ENCODE peak calls at places on chromosome 19, in nine cellular contexts. One of them, this sample, is unnamed.

GRCh38 chr19:17539288-17540117 is 15.9 kb upstream of the COLGALT1 start:
- DNase-seq in SJCRH30: peak; percentile 100
- DNase-seq in foreskin fibroblast: peak; percentile 90
- DNase-seq in Peyer's patch: peak; percentile 99
- DNase-seq in stomach: peak; percentile 90
- DNase-seq in neuronal stem cell: peak; percentile 95
- DNase-seq in epithelial cell of esophagus: peak; percentile 93
- DNase-seq in ovary: peak; percentile 100
- DNase-seq in BJ: peak; percentile 69
- DNase-seq in this sample: peak; percentile 97

GRCh38 chr19:53792721-53793433 is 31.2 kb downstream of the NLRP12 start:
- DNase-seq in stomach: peak; percentile 88
- DNase-seq in foreskin fibroblast: peak; percentile 73
- DNase-seq in Peyer's patch: peak; percentile 48
- DNase-seq in epithelial cell of esophagus: peak; percentile 79
- DNase-seq in neuronal stem cell: peak; percentile 88
- DNase-seq in SJCRH30: peak; percentile 77
- DNase-seq in BJ: peak; percentile 27
- DNase-seq in ovary: peak; percentile 53
- DNase-seq in this sample: peak; percentile 61

GRCh38 chr19:5219551-5220304 is 120.9 kb downstream of the PTPRS start:
- DNase-seq in neuronal stem cell: no peak
- DNase-seq in epithelial cell of esophagus: no peak
- DNase-seq in ovary: no peak
- DNase-seq in stomach: no peak
- DNase-seq in BJ: no peak
- DNase-seq in Peyer's patch: no peak
- DNase-seq in SJCRH30: no peak
- DNase-seq in foreskin fibroblast: no peak
- DNase-seq in this sample: no peak

GRCh38 chr19:3404324-3405260 is 38.2 kb downstream of the NFIC start:
- DNase-seq in SJCRH30: no peak
- DNase-seq in stomach: peak; percentile 88
- DNase-seq in foreskin fibroblast: peak; percentile 92
- DNase-seq in neuronal stem cell: no peak
- DNase-seq in Peyer's patch: no peak
- DNase-seq in epithelial cell of esophagus: peak; percentile 69
- DNase-seq in BJ: peak; percentile 42
- DNase-seq in ovary: peak; percentile 90
- DNase-seq in this sample: peak; percentile 93

GRCh38 chr19:1921825-1922224 is 16.6 kb downstream of the ADAT3 start:
- DNase-seq in ovary: no peak
- DNase-seq in Peyer's patch: no peak
- DNase-seq in SJCRH30: no peak
- DNase-seq in neuronal stem cell: no peak
- DNase-seq in BJ: no peak
- DNase-seq in stomach: no peak
- DNase-seq in foreskin fibroblast: no peak
- DNase-seq in epithelial cell of esophagus: no peak
- DNase-seq in this sample: no peak

GRCh38 chr19:6971366-6971765 is 49.9 kb downstream of the MBD3L2B start:
- DNase-seq in Peyer's patch: no peak
- DNase-seq in foreskin fibroblast: no peak
- DNase-seq in SJCRH30: no peak
- DNase-seq in ovary: no peak
- DNase-seq in neuronal stem cell: no peak
- DNase-seq in BJ: no peak
- DNase-seq in stomach: no peak
- DNase-seq in epithelial cell of esophagus: no peak
- DNase-seq in this sample: no peak

GRCh38 chr19:13841339-13842293 is 35.3 kb upstream of the NANOS3 start:
- DNase-seq in BJ: no peak
- DNase-seq in neuronal stem cell: no peak
- DNase-seq in stomach: peak; percentile 78
- DNase-seq in epithelial cell of esophagus: peak; percentile 52
- DNase-seq in Peyer's patch: no peak
- DNase-seq in foreskin fibroblast: no peak
- DNase-seq in SJCRH30: no peak
- DNase-seq in ovary: no peak
- DNase-seq in this sample: peak; percentile 65

GRCh38 chr19:39413903-39414608 is 1.6 kb downstream of the PLEKHG2 start:
- DNase-seq in BJ: no peak
- DNase-seq in neuronal stem cell: no peak
- DNase-seq in stomach: no peak
- DNase-seq in foreskin fibroblast: no peak
- DNase-seq in Peyer's patch: no peak
- DNase-seq in epithelial cell of esophagus: no peak
- DNase-seq in SJCRH30: peak; percentile 58
- DNase-seq in ovary: peak; percentile 36
- DNase-seq in this sample: peak; percentile 47

DNA sequence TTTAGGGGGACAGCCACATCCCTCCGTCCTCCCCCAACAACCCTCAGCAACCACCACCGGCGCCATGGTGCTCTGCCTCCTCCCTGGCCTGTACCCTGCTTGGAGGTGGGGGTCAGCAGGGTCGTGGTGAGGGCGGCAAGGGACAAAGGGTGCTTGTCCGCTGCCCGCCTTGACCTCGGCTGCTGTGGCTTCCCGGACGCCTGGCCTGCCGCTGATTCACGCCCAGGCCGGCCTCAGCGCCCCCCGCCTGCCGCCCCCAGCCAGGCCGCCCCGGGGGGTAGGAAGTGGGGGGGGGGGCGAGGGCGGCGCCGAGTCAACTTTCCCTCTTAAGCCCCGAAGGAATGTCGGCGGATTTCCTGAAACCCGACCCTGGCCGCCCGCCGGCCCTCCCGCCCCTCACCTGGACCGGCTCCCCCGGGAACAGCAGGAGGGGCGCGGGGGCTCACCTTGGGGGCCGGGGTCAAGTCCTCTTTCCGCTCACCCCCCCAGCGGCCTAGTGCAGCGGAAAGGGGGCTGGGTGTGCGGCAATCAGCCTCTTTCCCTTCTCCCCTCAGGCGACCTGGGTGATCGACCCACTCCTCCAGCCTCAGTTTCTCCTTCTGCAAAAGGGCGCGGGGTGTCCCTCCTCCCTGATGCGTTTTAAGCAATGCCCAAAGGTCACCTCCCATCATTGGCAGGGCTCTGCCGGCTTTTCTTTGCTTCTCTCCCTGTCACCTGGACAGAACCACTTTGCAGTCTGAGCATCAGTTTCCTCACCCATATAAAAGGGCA is 1.9 kb upstream of the TMEM59L start:
- DNase-seq in Peyer's patch: no peak
- DNase-seq in SJCRH30: no peak
- DNase-seq in foreskin fibroblast: no peak
- DNase-seq in neuronal stem cell: no peak
- DNase-seq in epithelial cell of esophagus: no peak
- DNase-seq in stomach: no peak
- DNase-seq in BJ: no peak
- DNase-seq in ovary: no peak
- DNase-seq in this sample: no peak
- H3K4me3 ChIP-seq in Peyer's patch: no peak overlapping the region
- H3K4me3 ChIP-seq in SJCRH30: no peak overlapping the region
- H3K4me3 ChIP-seq in foreskin fibroblast: no peak overlapping the region
- H3K4me3 ChIP-seq in neuronal stem cell: no peak overlapping the region
- H3K4me3 ChIP-seq in epithelial cell of esophagus: no peak overlapping the region
- H3K4me3 ChIP-seq in stomach: no peak overlapping the region
- H3K4me3 ChIP-seq in BJ: no peak overlapping the region
- H3K4me3 ChIP-seq in ovary: no peak overlapping the region
- H3K4me3 ChIP-seq in this sample: no peak overlapping the region

GRCh38 chr19:50555033-50555432 is 13.2 kb downstream of the LRRC4B start:
- DNase-seq in BJ: no peak
- DNase-seq in foreskin fibroblast: no peak
- DNase-seq in ovary: no peak
- DNase-seq in neuronal stem cell: no peak
- DNase-seq in epithelial cell of esophagus: no peak
- DNase-seq in Peyer's patch: no peak
- DNase-seq in stomach: no peak
- DNase-seq in SJCRH30: no peak
- DNase-seq in this sample: no peak

GRCh38 chr19:50556236-50557008 is 11.8 kb downstream of the LRRC4B start:
- DNase-seq in ovary: peak; percentile 35
- DNase-seq in epithelial cell of esophagus: peak; percentile 14
- DNase-seq in BJ: peak; percentile 4
- DNase-seq in SJCRH30: peak; percentile 88
- DNase-seq in neuronal stem cell: peak; percentile 92
- DNase-seq in Peyer's patch: peak; percentile 56
- DNase-seq in stomach: peak; percentile 72
- DNase-seq in foreskin fibroblast: peak; percentile 48
- DNase-seq in this sample: peak; percentile 62

GRCh38 chr19:50557009-50557613 is 11.1 kb downstream of the LRRC4B start:
- DNase-seq in ovary: no peak
- DNase-seq in neuronal stem cell: no peak
- DNase-seq in BJ: no peak
- DNase-seq in foreskin fibroblast: no peak
- DNase-seq in Peyer's patch: no peak
- DNase-seq in SJCRH30: no peak
- DNase-seq in stomach: no peak
- DNase-seq in epithelial cell of esophagus: no peak
- DNase-seq in this sample: no peak

GRCh38 chr19:50554212-50554611 is 14.0 kb downstream of the LRRC4B start:
- DNase-seq in Peyer's patch: no peak
- DNase-seq in foreskin fibroblast: no peak
- DNase-seq in epithelial cell of esophagus: no peak
- DNase-seq in neuronal stem cell: no peak
- DNase-seq in SJCRH30: no peak
- DNase-seq in stomach: no peak
- DNase-seq in BJ: no peak
- DNase-seq in ovary: no peak
- DNase-seq in this sample: no peak

GRCh38 chr19:50555447-50556235 is 12.6 kb downstream of the LRRC4B start:
- DNase-seq in SJCRH30: peak; percentile 38
- DNase-seq in epithelial cell of esophagus: no peak
- DNase-seq in ovary: no peak
- DNase-seq in BJ: no peak
- DNase-seq in stomach: no peak
- DNase-seq in neuronal stem cell: no peak
- DNase-seq in foreskin fibroblast: no peak
- DNase-seq in Peyer's patch: no peak
- DNase-seq in this sample: no peak
- H3K4me3 ChIP-seq in SJCRH30: no peak overlapping the region
- H3K4me3 ChIP-seq in epithelial cell of esophagus: no peak overlapping the region
- H3K4me3 ChIP-seq in ovary: no peak overlapping the region
- H3K4me3 ChIP-seq in BJ: peak overlapping the region; percentile 39
- H3K4me3 ChIP-seq in stomach: peak overlapping the region; percentile 45
- H3K4me3 ChIP-seq in neuronal stem cell: peak overlapping the region; percentile 42
- H3K4me3 ChIP-seq in foreskin fibroblast: peak overlapping the region; percentile 47
- H3K4me3 ChIP-seq in Peyer's patch: no peak overlapping the region
- H3K4me3 ChIP-seq in this sample: peak overlapping the region; percentile 35

DNA sequence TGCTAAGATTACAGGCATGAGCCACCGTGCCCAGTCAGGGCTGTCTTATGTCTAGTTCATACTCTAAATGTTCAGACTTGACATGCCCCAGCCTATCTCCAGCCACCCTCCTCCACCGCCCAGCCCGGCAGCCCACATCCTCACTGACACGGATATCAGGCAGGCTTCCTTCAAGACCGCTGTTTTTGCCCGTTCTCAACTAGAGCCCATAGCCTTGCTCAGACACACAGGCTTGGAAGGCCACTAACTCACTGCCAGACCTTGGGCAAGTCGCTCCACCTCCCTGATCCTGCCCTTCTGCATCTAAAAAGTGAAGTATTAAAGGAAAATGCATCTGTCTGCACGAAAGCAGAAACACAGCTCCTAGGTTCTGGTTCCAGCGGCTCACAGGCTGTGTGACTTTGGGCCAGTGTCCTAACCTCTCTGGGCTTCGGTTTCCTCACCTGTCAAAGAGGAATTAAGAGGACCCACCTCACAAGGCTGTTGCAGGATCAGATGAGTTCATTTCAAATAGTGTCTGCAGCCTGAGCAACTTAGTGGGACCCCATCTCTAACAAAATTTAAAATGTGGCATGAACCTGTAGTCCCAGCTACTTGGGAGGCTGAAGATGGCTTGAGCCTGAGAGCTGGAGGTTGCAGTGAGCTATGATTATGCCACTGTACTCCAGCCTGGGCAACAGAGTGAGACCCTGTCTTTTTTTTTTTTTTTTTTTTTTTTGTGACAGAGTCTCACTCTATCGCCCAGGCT is 14.5 kb upstream of the CERS4 start:
- DNase-seq in stomach: peak; percentile 35
- DNase-seq in neuronal stem cell: no peak
- DNase-seq in ovary: no peak
- DNase-seq in BJ: no peak
- DNase-seq in SJCRH30: no peak
- DNase-seq in epithelial cell of esophagus: no peak
- DNase-seq in foreskin fibroblast: no peak
- DNase-seq in Peyer's patch: peak; percentile 80
- DNase-seq in this sample: no peak
- H3K4me3 ChIP-seq in stomach: no peak overlapping the region
- H3K4me3 ChIP-seq in neuronal stem cell: no peak overlapping the region
- H3K4me3 ChIP-seq in ovary: no peak overlapping the region
- H3K4me3 ChIP-seq in BJ: no peak overlapping the region
- H3K4me3 ChIP-seq in SJCRH30: no peak overlapping the region
- H3K4me3 ChIP-seq in epithelial cell of esophagus: no peak overlapping the region
- H3K4me3 ChIP-seq in foreskin fibroblast: no peak overlapping the region
- H3K4me3 ChIP-seq in Peyer's patch: no peak overlapping the region
- H3K4me3 ChIP-seq in this sample: no peak overlapping the region

GRCh38 chr19:49425178-49425577 is at the start of gene GFY:
- DNase-seq in foreskin fibroblast: no peak
- DNase-seq in ovary: no peak
- DNase-seq in Peyer's patch: no peak
- DNase-seq in stomach: no peak
- DNase-seq in BJ: no peak
- DNase-seq in SJCRH30: no peak
- DNase-seq in neuronal stem cell: no peak
- DNase-seq in epithelial cell of esophagus: no peak
- DNase-seq in this sample: no peak

GRCh38 chr19:49425922-49426592 is 869 bp downstream of the GFY start:
- DNase-seq in foreskin fibroblast: no peak
- DNase-seq in stomach: no peak
- DNase-seq in BJ: no peak
- DNase-seq in epithelial cell of esophagus: no peak
- DNase-seq in SJCRH30: peak; percentile 48
- DNase-seq in neuronal stem cell: no peak
- DNase-seq in Peyer's patch: no peak
- DNase-seq in ovary: no peak
- DNase-seq in this sample: no peak

GRCh38 chr19:49427855-49428546 is 2.8 kb downstream of the GFY start:
- DNase-seq in foreskin fibroblast: no peak
- DNase-seq in Peyer's patch: peak; percentile 44
- DNase-seq in epithelial cell of esophagus: no peak
- DNase-seq in BJ: no peak
- DNase-seq in neuronal stem cell: no peak
- DNase-seq in ovary: no peak
- DNase-seq in SJCRH30: no peak
- DNase-seq in stomach: peak; percentile 40
- DNase-seq in this sample: no peak

GRCh38 chr19:49428547-49429451 is 3.6 kb downstream of the GFY start:
- DNase-seq in SJCRH30: no peak
- DNase-seq in ovary: no peak
- DNase-seq in foreskin fibroblast: no peak
- DNase-seq in BJ: no peak
- DNase-seq in stomach: no peak
- DNase-seq in epithelial cell of esophagus: no peak
- DNase-seq in Peyer's patch: no peak
- DNase-seq in neuronal stem cell: no peak
- DNase-seq in this sample: no peak

DNA sequence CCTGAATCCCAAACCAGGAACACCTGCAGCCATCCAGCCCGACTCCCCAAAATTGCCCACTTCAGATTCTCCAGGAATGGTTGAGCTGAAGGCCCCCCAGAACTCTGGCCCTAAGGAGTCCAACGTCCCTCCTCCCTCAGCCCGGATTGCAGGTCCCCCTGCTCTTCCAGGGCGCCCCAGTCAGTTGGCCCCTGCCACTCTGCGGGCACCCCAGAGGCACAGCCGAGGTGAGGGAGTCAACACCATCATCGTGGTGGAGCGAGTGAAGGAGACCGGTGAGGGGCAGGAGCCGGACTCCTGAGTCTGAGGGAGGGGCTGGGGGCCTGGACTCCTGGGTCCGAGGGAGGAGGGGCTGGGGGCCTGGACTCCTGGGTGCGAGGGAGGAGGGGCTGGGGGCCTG is 2.2 kb downstream of the GFY start:
- DNase-seq in stomach: no peak
- DNase-seq in ovary: no peak
- DNase-seq in SJCRH30: no peak
- DNase-seq in Peyer's patch: no peak
- DNase-seq in neuronal stem cell: no peak
- DNase-seq in BJ: no peak
- DNase-seq in foreskin fibroblast: no peak
- DNase-seq in epithelial cell of esophagus: no peak
- DNase-seq in this sample: no peak
- H3K4me3 ChIP-seq in stomach: no peak overlapping the region
- H3K4me3 ChIP-seq in ovary: no peak overlapping the region
- H3K4me3 ChIP-seq in SJCRH30: no peak overlapping the region
- H3K4me3 ChIP-seq in Peyer's patch: no peak overlapping the region
- H3K4me3 ChIP-seq in neuronal stem cell: no peak overlapping the region
- H3K4me3 ChIP-seq in BJ: no peak overlapping the region
- H3K4me3 ChIP-seq in foreskin fibroblast: no peak overlapping the region
- H3K4me3 ChIP-seq in epithelial cell of esophagus: no peak overlapping the region
- H3K4me3 ChIP-seq in this sample: no peak overlapping the region